ENCODE peak calls at places on chromosomes 12 and 14, in four cellular contexts. T, S, M and Q are unnamed samples.

GRCh38 chr12:11553871-11554533 is 95.5 kb upstream of the ETV6 start:
- DNase-seq in M (no peak), S (peak), T (peak), Q (no peak)

GRCh38 chr12:132604108-132605054 is 6.0 kb downstream of the LRCOL1 start:
- DNase-seq in S (no peak), M (no peak), T (no peak), Q (no peak)

GRCh38 chr14:102663031-102663430 is 70.6 kb downstream of the RCOR1 start:
- DNase-seq in M (no peak), S (no peak), T (no peak), Q (no peak)

GRCh38 chr12:121441555-121441954 is 41.6 kb downstream of the RNF34 start:
- DNase-seq in M (no peak), T (no peak), S (no peak), Q (no peak)

GRCh38 chr14:20802341-20803084 is at the start of gene RNASE1:
- DNase-seq in M (peak), T (peak), S (no peak), Q (no peak)

GRCh38 chr12:93229494-93230310 is 148.0 kb upstream of the NUDT4 start:
- DNase-seq in S (no peak), M (no peak), T (peak), Q (no peak)

GRCh38 chr14:68466491-68466977 is 326.3 kb downstream of the ZFP36L1 start:
- DNase-seq in S (no peak), T (peak), M (no peak), Q (no peak)

GRCh38 chr12:76103958-76104357 is 19.5 kb upstream of the NAP1L1 start:
- DNase-seq in T (no peak), S (no peak), M (no peak), Q (no peak)

GRCh38 chr14:63642656-63643382 is 1.1 kb upstream of the WDR89 start:
- DNase-seq in T (no peak), S (no peak), M (no peak), Q (no peak)

GRCh38 chr12:38222011-38222410 is 94.6 kb upstream of the ALG10B start:
- DNase-seq in T (no peak), M (no peak), S (no peak), Q (no peak)

GRCh38 chr12:115973968-115974765 is 303.3 kb downstream of the MED13L start:
- DNase-seq in S (no peak), M (no peak), T (no peak), Q (no peak)

GRCh38 chr12:32230607-32230982 is 123.9 kb downstream of the BICD1 start:
- DNase-seq in M (no peak), S (no peak), T (no peak), Q (no peak)

GRCh38 chr14:93734086-93734822 is 54.0 kb downstream of the PRIMA1 start:
- DNase-seq in S (no peak), T (no peak), M (no peak), Q (no peak)

GRCh38 chr12:90234455-90234854 is 525.8 kb upstream of the ATP2B1 start:
- DNase-seq in T (no peak), M (no peak), S (no peak), Q (no peak)

GRCh38 chr12:71216725-71217579 is 59.2 kb upstream of the TSPAN8 start:
- DNase-seq in M (no peak), S (no peak), T (peak), Q (no peak)

GRCh38 chr12:109018276-109018675 is 2.6 kb downstream of the SVOP start:
- DNase-seq in T (no peak), M (no peak), S (no peak), Q (no peak)

GRCh38 chr12:52499836-52500560 is 6.9 kb upstream of the KRT6A start:
- DNase-seq in S (no peak), M (no peak), T (no peak), Q (no peak)

GRCh38 chr12:56413392-56413791 is 35.8 kb downstream of the TIMELESS start:
- DNase-seq in T (no peak), M (no peak), S (no peak), Q (no peak)

GRCh38 chr12:111103583-111103982 is 183.2 kb upstream of the MYL2 start:
- DNase-seq in T (no peak), M (no peak), S (no peak), Q (no peak)